ENCODE peak calls at places on chromosome 4, in four cellular contexts. V is HL-60, B is transverse colon, P is right lobe of liver. S is an unnamed sample.

GRCh38 chr4:27787195-27787594 is 926.6 kb downstream of the STIM2 start:
- DNase-seq in V (no peak), P (no peak), B (no peak), S (no peak)

GRCh38 chr4:648579-649292 is 23.4 kb downstream of the PDE6B start:
- DNase-seq in P (no peak), V (no peak), B (no peak), S (no peak)

GRCh38 chr4:172553216-172553615 is 615.4 kb upstream of the GALNT7 start:
- DNase-seq in V (no peak), B (no peak), P (no peak), S (no peak)

GRCh38 chr4:85720736-85721135 is 245.8 kb downstream of the ARHGAP24 start:
- DNase-seq in P (no peak), B (no peak), V (no peak), S (peak; percentile 60)

GRCh38 chr4:7070729-7071511 is 3.1 kb upstream of the GRPEL1 start:
- DNase-seq in B (peak; percentile 91), P (peak; percentile 81), V (no peak), S (peak; percentile 66)

GRCh38 chr4:189845145-189845846 is 95.4 kb upstream of the FRG1 start:
- DNase-seq in P (no peak), B (no peak), V (no peak), S (peak; percentile 77)

GRCh38 chr4:188783606-188784157 is 644.4 kb downstream of the TRIML1 start:
- DNase-seq in B (no peak), V (no peak), P (no peak), S (no peak)

GRCh38 chr4:2928242-2929155 is 34.7 kb downstream of the NOP14 start:
- DNase-seq in V (no peak), P (peak; percentile 17), B (no peak), S (no peak)

GRCh38 chr4:153452661-153453378 is 13.3 kb upstream of the TMEM131L start:
- DNase-seq in P (no peak), V (no peak), B (no peak), S (no peak)

GRCh38 chr4:73817341-73817740 is 19.1 kb upstream of the CXCL6 start:
- DNase-seq in B (no peak), V (no peak), P (no peak), S (no peak)

GRCh38 chr4:106409901-106410889 is 41.6 kb upstream of the GIMD1 start:
- DNase-seq in V (no peak), P (no peak), B (no peak), S (no peak)

GRCh38 chr4:151014521-151015457 is at the start of gene LRBA:
- DNase-seq in V (peak; percentile 20), B (peak; percentile 91), P (peak; percentile 86), S (peak; percentile 32)

GRCh38 chr4:54229631-54230478 is 762 bp downstream of the PDGFRA start:
- DNase-seq in P (peak; percentile 32), V (no peak), B (no peak), S (peak; percentile 30)

GRCh38 chr4:144449623-144450022 is 196.3 kb upstream of the HHIP start:
- DNase-seq in V (no peak), B (no peak), P (no peak), S (peak; percentile 72)

GRCh38 chr4:27009539-27009938 is 148.9 kb downstream of the STIM2 start:
- DNase-seq in B (no peak), P (no peak), V (no peak), S (peak; percentile 70)

GRCh38 chr4:23839279-23839678 is 50.6 kb downstream of the PPARGC1A start:
- DNase-seq in B (no peak), V (no peak), P (no peak), S (no peak)

GRCh38 chr4:17124767-17125166 is 226.3 kb upstream of the LDB2 start:
- DNase-seq in P (no peak), B (no peak), V (no peak), S (no peak)

GRCh38 chr4:139740531-139741041 is 75.0 kb downstream of the MGST2 start:
- DNase-seq in P (peak; percentile 72), V (peak; percentile 62), B (peak; percentile 39), S (peak; percentile 95)
- TF ChIP-seq CTCF in P (peak; percentile 46), V (no peak), B (no peak), S (peak; percentile 28)

GRCh38 chr4:140000232-140000631 is 153.8 kb downstream of the MAML3 start:
- DNase-seq in V (no peak), P (no peak), B (no peak), S (no peak)

GRCh38 chr4:140003851-140004579 is 150.0 kb downstream of the MAML3 start:
- DNase-seq in B (no peak), P (no peak), V (no peak), S (no peak)

GRCh38 chr4:140005699-140006098 is 148.3 kb downstream of the MAML3 start:
- DNase-seq in B (no peak), V (no peak), P (no peak), S (no peak)

GRCh38 chr4:140004580-140005314 is 149.2 kb downstream of the MAML3 start:
- DNase-seq in V (no peak), B (no peak), P (peak; percentile 61), S (peak; percentile 56)
- H3K4me3 ChIP-seq in V (no peak overlapping the region), B (peak overlapping the region; percentile 16), P (peak overlapping the region; percentile 12), S (peak overlapping the region; percentile 32)

DNA sequence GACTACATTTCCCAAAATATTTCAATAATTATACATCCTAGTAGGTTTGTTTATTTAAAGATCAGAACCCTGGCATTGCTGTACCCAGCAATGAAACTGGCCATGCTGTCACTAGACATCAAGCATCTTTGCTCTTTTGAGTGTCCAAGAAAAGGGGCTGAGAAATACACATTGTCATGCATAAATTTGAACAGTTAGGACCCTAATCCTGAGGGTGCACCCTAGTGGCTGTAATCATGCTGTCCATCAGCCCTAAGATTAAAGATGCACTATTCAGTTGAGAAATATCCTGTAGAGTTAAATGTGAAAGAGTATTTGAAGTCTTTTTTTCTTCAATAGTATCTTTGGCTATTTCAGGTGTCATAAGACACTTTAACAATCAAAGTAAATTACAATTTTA is 108.8 kb downstream of the NFKB1 start:
- DNase-seq in B (no peak), V (no peak), P (no peak), S (peak; percentile 24)
- TF ChIP-seq CTCF in B (no peak), V (peak; percentile 9), P (peak; percentile 35), S (peak; percentile 47)

GRCh38 chr4:76420901-76421581 is at the start of gene CCDC158:
- DNase-seq in V (no peak), P (peak; percentile 41), B (no peak), S (no peak)
- H3K4me3 ChIP-seq in V (no peak within 1 kb of the TSS), P (peak within 1 kb of the TSS; percentile 55), B (peak within 1 kb of the TSS; percentile 50), S (peak within 1 kb of the TSS; percentile 29)

GRCh38 chr4:56626963-56627362 is 54.1 kb downstream of the HOPX start:
- DNase-seq in P (no peak), B (no peak), V (no peak), S (no peak)
- TF ChIP-seq CTCF in P (no peak), B (no peak), V (no peak), S (no peak)

GRCh38 chr4:101018836-101019235 is 328.5 kb downstream of the PPP3CA start:
- DNase-seq in B (peak; percentile 30), V (peak; percentile 43), P (no peak), S (no peak)

GRCh38 chr4:101019941-101020401 is 327.4 kb downstream of the PPP3CA start:
- DNase-seq in P (no peak), V (no peak), B (no peak), S (no peak)

GRCh38 chr4:101019313-101019712 is 328.0 kb downstream of the PPP3CA start:
- DNase-seq in V (no peak), P (no peak), B (no peak), S (no peak)

GRCh38 chr4:101022151-101023024 is 324.9 kb downstream of the PPP3CA start:
- DNase-seq in V (no peak), B (no peak), P (no peak), S (peak; percentile 31)

GRCh38 chr4:101020956-101021355 is 326.4 kb downstream of the PPP3CA start:
- DNase-seq in B (no peak), P (no peak), V (no peak), S (peak; percentile 63)
- H3K4me3 ChIP-seq in B (no peak overlapping the region), P (no peak overlapping the region), V (no peak overlapping the region), S (no peak overlapping the region)

DNA sequence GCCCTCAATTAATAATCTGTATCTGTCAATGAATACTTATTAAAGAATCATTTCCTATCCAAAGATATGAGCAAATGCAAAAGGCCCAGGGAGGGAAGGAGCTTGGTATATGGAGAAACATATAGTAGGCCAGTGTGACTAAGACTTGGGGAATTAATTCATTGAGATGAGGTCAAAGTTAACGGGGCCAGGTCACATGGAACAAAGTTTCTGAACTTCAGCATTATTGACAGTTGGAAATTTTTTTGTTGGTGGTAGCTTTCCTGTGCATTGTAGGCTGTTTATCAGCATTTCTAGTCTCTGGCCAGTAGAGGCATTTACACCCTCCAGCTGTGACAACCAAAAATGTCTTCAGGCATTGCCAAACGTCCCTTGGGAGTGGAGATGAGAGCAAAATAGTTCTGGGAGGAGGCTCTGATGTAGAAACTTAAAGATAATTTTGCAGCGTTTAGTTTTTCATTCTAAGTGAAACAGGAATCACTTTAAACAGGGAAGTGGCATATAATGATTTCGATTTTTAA is 202.0 kb downstream of the SLC4A4 start:
- DNase-seq in P (no peak), V (no peak), B (no peak), S (no peak)
- TF ChIP-seq CTCF in P (no peak), V (no peak), B (no peak), S (no peak)

GRCh38 chr4:140344111-140344510 is 29.3 kb upstream of the SCOC start:
- DNase-seq in V (no peak), P (no peak), B (no peak), S (peak; percentile 39)
- H3K4me3 ChIP-seq in V (no peak overlapping the region), P (no peak overlapping the region), B (no peak overlapping the region), S (no peak overlapping the region)

GRCh38 chr4:94408549-94409374 is 43.0 kb upstream of the PDLIM5 start:
- DNase-seq in B (no peak), P (no peak), V (no peak), S (peak; percentile 71)

GRCh38 chr4:94409947-94410346 is 41.8 kb upstream of the PDLIM5 start:
- DNase-seq in P (no peak), B (no peak), V (no peak), S (peak; percentile 16)

GRCh38 chr4:94409375-94409679 is 42.4 kb upstream of the PDLIM5 start:
- DNase-seq in B (no peak), V (no peak), P (no peak), S (no peak)

GRCh38 chr4:94406668-94407437 is 44.9 kb upstream of the PDLIM5 start:
- DNase-seq in P (peak; percentile 40), V (no peak), B (peak; percentile 74), S (peak; percentile 90)

DNA sequence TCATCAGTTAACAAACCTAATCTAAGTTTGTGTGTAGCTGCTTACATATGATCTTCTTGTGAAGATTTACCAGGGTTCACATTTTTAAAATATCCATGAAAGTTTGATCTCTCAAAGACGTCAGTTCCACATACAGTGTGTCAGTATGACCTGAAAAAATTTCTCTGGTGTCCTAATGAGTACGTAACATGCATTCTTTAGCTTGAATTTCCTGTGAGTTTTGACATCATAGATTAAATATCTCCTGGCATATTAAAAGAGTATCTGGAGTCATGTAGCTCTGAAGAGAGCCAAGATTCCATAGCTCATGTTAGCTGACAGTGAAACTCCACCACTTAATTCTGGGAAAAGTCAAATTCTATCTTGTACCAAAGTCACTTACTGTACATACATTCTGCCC is 43.9 kb upstream of the PDLIM5 start:
- DNase-seq in P (no peak), B (no peak), V (no peak), S (peak; percentile 21)
- TF ChIP-seq CTCF in P (no peak), B (no peak), V (no peak), S (no peak)